ENCODE peak calls at places on chromosomes 12 and 14, in eight cellular contexts. One of them, this sample, is unnamed.
A peak's percentile ranks its signal among the peaks of the same experiment; 100 is the strongest.

GRCh38 chr12:95859344-95859816 is 628 bp downstream of the SNRPF start:
- DNase-seq in adrenal gland: no peak
- DNase-seq in neural crest cell: no peak
- DNase-seq in lower lobe of right lung: no peak
- DNase-seq in esophagus squamous epithelium: no peak
- DNase-seq in choroid plexus epithelial cell: peak; percentile 53
- DNase-seq in glutamatergic neuron: no peak
- DNase-seq in cardiac muscle cell: peak; percentile 26
- DNase-seq in this sample: no peak

GRCh38 chr12:63917864-63918742 is 73.6 kb downstream of the SRGAP1 start:
- DNase-seq in adrenal gland: peak; percentile 71
- DNase-seq in neural crest cell: no peak
- DNase-seq in lower lobe of right lung: no peak
- DNase-seq in esophagus squamous epithelium: no peak
- DNase-seq in choroid plexus epithelial cell: peak; percentile 98
- DNase-seq in glutamatergic neuron: peak; percentile 23
- DNase-seq in cardiac muscle cell: peak; percentile 98
- DNase-seq in this sample: peak; percentile 38

GRCh38 chr14:22558221-22558913 is 30.7 kb downstream of the DAD1 start:
- DNase-seq in adrenal gland: no peak
- DNase-seq in neural crest cell: no peak
- DNase-seq in lower lobe of right lung: no peak
- DNase-seq in esophagus squamous epithelium: no peak
- DNase-seq in choroid plexus epithelial cell: no peak
- DNase-seq in glutamatergic neuron: peak; percentile 41
- DNase-seq in cardiac muscle cell: no peak
- DNase-seq in this sample: peak; percentile 35

GRCh38 chr12:6263931-6264330 is 46.6 kb upstream of the PLEKHG6 start:
- DNase-seq in adrenal gland: peak; percentile 63
- DNase-seq in neural crest cell: no peak
- DNase-seq in lower lobe of right lung: peak; percentile 23
- DNase-seq in esophagus squamous epithelium: no peak
- DNase-seq in choroid plexus epithelial cell: peak; percentile 84
- DNase-seq in glutamatergic neuron: no peak
- DNase-seq in cardiac muscle cell: no peak
- DNase-seq in this sample: no peak

GRCh38 chr12:42468341-42468821 is 121.2 kb downstream of the PRICKLE1 start:
- DNase-seq in adrenal gland: no peak
- DNase-seq in neural crest cell: no peak
- DNase-seq in lower lobe of right lung: no peak
- DNase-seq in esophagus squamous epithelium: no peak
- DNase-seq in choroid plexus epithelial cell: peak; percentile 83
- DNase-seq in glutamatergic neuron: no peak
- DNase-seq in cardiac muscle cell: peak; percentile 11
- DNase-seq in this sample: no peak

GRCh38 chr12:42474391-42474790 is 115.2 kb downstream of the PRICKLE1 start:
- DNase-seq in adrenal gland: no peak
- DNase-seq in neural crest cell: no peak
- DNase-seq in lower lobe of right lung: no peak
- DNase-seq in esophagus squamous epithelium: no peak
- DNase-seq in choroid plexus epithelial cell: peak; percentile 22
- DNase-seq in glutamatergic neuron: no peak
- DNase-seq in cardiac muscle cell: peak; percentile 14
- DNase-seq in this sample: no peak

GRCh38 chr12:6167327-6168280 is 32.6 kb upstream of the CD9 start:
- DNase-seq in adrenal gland: peak; percentile 89
- DNase-seq in neural crest cell: no peak
- DNase-seq in lower lobe of right lung: peak; percentile 86
- DNase-seq in esophagus squamous epithelium: no peak
- DNase-seq in choroid plexus epithelial cell: peak; percentile 96
- DNase-seq in glutamatergic neuron: no peak
- DNase-seq in cardiac muscle cell: peak; percentile 96
- DNase-seq in this sample: no peak

GRCh38 chr12:114976959-114977358 is 293.0 kb upstream of the TBX3 start:
- DNase-seq in adrenal gland: no peak
- DNase-seq in neural crest cell: no peak
- DNase-seq in lower lobe of right lung: no peak
- DNase-seq in esophagus squamous epithelium: no peak
- DNase-seq in choroid plexus epithelial cell: peak; percentile 43
- DNase-seq in glutamatergic neuron: no peak
- DNase-seq in cardiac muscle cell: no peak
- DNase-seq in this sample: no peak

GRCh38 chr14:73753043-73753886 is 39.1 kb upstream of the PNMA1 start:
- DNase-seq in adrenal gland: peak; percentile 45
- DNase-seq in neural crest cell: no peak
- DNase-seq in lower lobe of right lung: no peak
- DNase-seq in esophagus squamous epithelium: no peak
- DNase-seq in choroid plexus epithelial cell: no peak
- DNase-seq in glutamatergic neuron: no peak
- DNase-seq in cardiac muscle cell: peak; percentile 57
- DNase-seq in this sample: no peak

GRCh38 chr14:57987051-57987450 is 121.2 kb upstream of the SLC35F4 start:
- DNase-seq in adrenal gland: no peak
- DNase-seq in neural crest cell: no peak
- DNase-seq in lower lobe of right lung: no peak
- DNase-seq in esophagus squamous epithelium: no peak
- DNase-seq in choroid plexus epithelial cell: no peak
- DNase-seq in glutamatergic neuron: no peak
- DNase-seq in cardiac muscle cell: no peak
- DNase-seq in this sample: no peak

GRCh38 chr12:51752490-51752889 is 96.0 kb downstream of the FIGNL2 start:
- DNase-seq in adrenal gland: peak; percentile 39
- DNase-seq in neural crest cell: no peak
- DNase-seq in lower lobe of right lung: peak; percentile 45
- DNase-seq in esophagus squamous epithelium: no peak
- DNase-seq in choroid plexus epithelial cell: peak; percentile 68
- DNase-seq in glutamatergic neuron: no peak
- DNase-seq in cardiac muscle cell: peak; percentile 91
- DNase-seq in this sample: peak; percentile 44

GRCh38 chr14:65790185-65790815 is 377.8 kb downstream of the FUT8 start:
- DNase-seq in adrenal gland: no peak
- DNase-seq in neural crest cell: no peak
- DNase-seq in lower lobe of right lung: no peak
- DNase-seq in esophagus squamous epithelium: no peak
- DNase-seq in choroid plexus epithelial cell: no peak
- DNase-seq in glutamatergic neuron: peak; percentile 72
- DNase-seq in cardiac muscle cell: no peak
- DNase-seq in this sample: no peak
- TF ChIP-seq CTCF in adrenal gland: no peak
- TF ChIP-seq CTCF in neural crest cell: no peak
- TF ChIP-seq CTCF in lower lobe of right lung: no peak
- TF ChIP-seq CTCF in esophagus squamous epithelium: no peak
- TF ChIP-seq CTCF in choroid plexus epithelial cell: no peak
- TF ChIP-seq CTCF in glutamatergic neuron: no peak
- TF ChIP-seq CTCF in cardiac muscle cell: no peak
- TF ChIP-seq CTCF in this sample: no peak

DNA sequence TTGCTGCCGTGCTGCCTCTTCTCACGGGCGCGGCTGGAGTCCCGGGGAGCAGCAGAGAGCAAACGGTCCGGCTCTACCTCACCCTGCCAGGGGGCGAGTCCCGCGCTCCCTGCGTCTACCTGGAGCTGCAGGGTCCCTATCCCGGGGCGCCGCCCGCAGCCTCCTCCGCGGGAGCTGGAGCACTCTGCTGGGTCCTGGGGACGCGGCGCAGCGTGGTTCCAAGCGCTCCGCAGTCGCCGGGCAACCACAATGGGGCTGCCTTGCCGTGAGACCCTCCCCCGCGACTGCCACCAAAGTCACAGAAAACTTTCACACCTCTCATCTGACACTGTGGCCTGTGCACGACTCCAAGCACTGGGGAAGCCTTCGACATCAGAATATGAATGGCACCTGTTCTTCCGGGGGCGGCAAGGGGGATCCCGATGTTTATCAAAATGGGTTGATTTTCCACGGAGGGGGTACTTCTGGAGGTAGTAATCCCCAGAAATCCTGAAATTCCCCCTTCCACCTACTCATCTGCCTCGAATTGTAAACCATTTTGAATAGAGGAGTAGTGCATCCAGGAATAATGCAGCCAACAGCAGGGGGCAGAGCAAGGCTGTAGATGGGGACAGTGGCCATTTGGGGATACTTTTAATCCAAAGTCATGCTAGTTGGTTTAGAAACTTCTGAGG is at the start of gene C12orf42:
- DNase-seq in adrenal gland: peak; percentile 14
- DNase-seq in neural crest cell: peak; percentile 48
- DNase-seq in lower lobe of right lung: peak; percentile 43
- DNase-seq in esophagus squamous epithelium: no peak
- DNase-seq in choroid plexus epithelial cell: peak; percentile 4
- DNase-seq in glutamatergic neuron: peak; percentile 69
- DNase-seq in cardiac muscle cell: peak; percentile 26
- DNase-seq in this sample: peak; percentile 51
- TF ChIP-seq CTCF in adrenal gland: peak; percentile 43
- TF ChIP-seq CTCF in neural crest cell: peak; percentile 67
- TF ChIP-seq CTCF in lower lobe of right lung: peak; percentile 31
- TF ChIP-seq CTCF in esophagus squamous epithelium: peak; percentile 64
- TF ChIP-seq CTCF in choroid plexus epithelial cell: peak; percentile 44
- TF ChIP-seq CTCF in glutamatergic neuron: peak; percentile 51
- TF ChIP-seq CTCF in cardiac muscle cell: peak; percentile 52
- TF ChIP-seq CTCF in this sample: peak; percentile 50

DNA sequence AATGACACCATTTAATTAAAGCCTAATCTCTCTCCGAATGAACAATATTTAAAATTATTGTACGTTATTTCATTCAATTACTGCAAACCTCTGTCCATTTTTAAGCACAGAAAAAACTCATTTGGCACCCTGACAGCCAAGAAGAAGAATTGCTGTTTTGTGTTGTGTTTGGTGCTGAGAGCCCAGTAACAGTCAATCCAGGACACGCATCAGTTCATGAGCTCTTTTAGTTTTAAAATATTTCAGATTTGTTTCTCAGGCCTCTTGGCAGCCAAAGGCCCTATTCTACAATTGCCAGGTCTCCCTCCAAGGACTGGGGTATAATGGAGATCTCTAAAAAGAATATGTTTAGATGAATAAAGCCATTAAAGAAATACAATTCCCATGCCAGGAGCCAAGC is 140.9 kb upstream of the PELI2 start:
- DNase-seq in adrenal gland: no peak
- DNase-seq in neural crest cell: no peak
- DNase-seq in lower lobe of right lung: no peak
- DNase-seq in esophagus squamous epithelium: no peak
- DNase-seq in choroid plexus epithelial cell: no peak
- DNase-seq in glutamatergic neuron: no peak
- DNase-seq in cardiac muscle cell: no peak
- DNase-seq in this sample: no peak
- TF ChIP-seq CTCF in adrenal gland: no peak
- TF ChIP-seq CTCF in neural crest cell: no peak
- TF ChIP-seq CTCF in lower lobe of right lung: no peak
- TF ChIP-seq CTCF in esophagus squamous epithelium: no peak
- TF ChIP-seq CTCF in choroid plexus epithelial cell: no peak
- TF ChIP-seq CTCF in glutamatergic neuron: no peak
- TF ChIP-seq CTCF in cardiac muscle cell: no peak
- TF ChIP-seq CTCF in this sample: no peak

DNA sequence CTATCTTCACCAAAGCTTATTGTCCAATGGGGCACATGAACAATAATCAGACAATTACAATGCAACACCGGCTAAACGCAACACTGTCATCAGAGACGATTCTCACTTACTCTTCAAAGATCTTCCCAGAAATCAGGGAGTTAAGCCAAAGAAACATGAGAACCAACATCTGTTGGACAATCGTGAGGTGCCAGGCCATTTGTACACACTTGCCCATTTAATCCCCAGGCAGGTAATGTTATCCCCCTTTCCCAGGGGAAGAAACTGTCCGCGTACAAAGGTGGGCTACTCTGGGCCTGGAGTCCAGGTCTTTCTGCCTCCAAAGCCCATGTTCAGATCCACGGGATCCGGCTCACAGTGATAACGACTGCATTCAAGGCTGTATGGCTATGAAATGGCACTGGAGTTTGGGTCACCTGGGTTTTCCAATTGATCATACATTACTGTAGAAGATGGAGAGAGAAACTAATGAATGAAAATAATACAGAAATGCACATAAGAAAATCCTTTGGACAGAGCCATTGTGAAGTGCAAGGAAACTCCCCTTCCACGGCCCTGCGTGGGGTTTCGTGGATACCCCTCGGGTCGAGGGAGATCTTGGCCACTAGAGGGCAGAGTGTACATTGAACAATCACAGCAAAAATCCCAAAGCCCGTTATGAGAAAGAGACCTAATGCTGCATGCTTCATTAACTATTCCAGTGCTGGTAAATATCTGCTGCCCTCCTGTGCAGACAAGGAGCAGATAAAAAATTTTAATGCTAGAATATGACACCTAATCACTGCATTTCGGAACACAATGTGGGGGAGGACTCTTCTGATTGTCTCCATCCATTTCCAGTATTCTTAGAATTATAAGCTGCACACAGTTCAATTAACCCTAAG is 111.4 kb downstream of the EGLN3 start:
- DNase-seq in adrenal gland: peak; percentile 61
- DNase-seq in neural crest cell: peak; percentile 53
- DNase-seq in lower lobe of right lung: peak; percentile 45
- DNase-seq in esophagus squamous epithelium: no peak
- DNase-seq in choroid plexus epithelial cell: peak; percentile 67
- DNase-seq in glutamatergic neuron: peak; percentile 69
- DNase-seq in cardiac muscle cell: peak; percentile 67
- DNase-seq in this sample: peak; percentile 62
- TF ChIP-seq CTCF in adrenal gland: peak; percentile 75
- TF ChIP-seq CTCF in neural crest cell: peak; percentile 89
- TF ChIP-seq CTCF in lower lobe of right lung: peak; percentile 85
- TF ChIP-seq CTCF in esophagus squamous epithelium: peak; percentile 81
- TF ChIP-seq CTCF in choroid plexus epithelial cell: peak; percentile 90
- TF ChIP-seq CTCF in glutamatergic neuron: peak; percentile 92
- TF ChIP-seq CTCF in cardiac muscle cell: peak; percentile 84
- TF ChIP-seq CTCF in this sample: peak; percentile 82

GRCh38 chr12:8037947-8038346 is 5.4 kb downstream of the FOXJ2 start:
- DNase-seq in adrenal gland: no peak
- DNase-seq in neural crest cell: no peak
- DNase-seq in lower lobe of right lung: no peak
- DNase-seq in esophagus squamous epithelium: no peak
- DNase-seq in choroid plexus epithelial cell: no peak
- DNase-seq in glutamatergic neuron: no peak
- DNase-seq in cardiac muscle cell: no peak
- DNase-seq in this sample: peak; percentile 11
- TF ChIP-seq CTCF in adrenal gland: no peak
- TF ChIP-seq CTCF in neural crest cell: no peak
- TF ChIP-seq CTCF in lower lobe of right lung: no peak
- TF ChIP-seq CTCF in esophagus squamous epithelium: no peak
- TF ChIP-seq CTCF in choroid plexus epithelial cell: no peak
- TF ChIP-seq CTCF in glutamatergic neuron: no peak
- TF ChIP-seq CTCF in cardiac muscle cell: no peak
- TF ChIP-seq CTCF in this sample: no peak

DNA sequence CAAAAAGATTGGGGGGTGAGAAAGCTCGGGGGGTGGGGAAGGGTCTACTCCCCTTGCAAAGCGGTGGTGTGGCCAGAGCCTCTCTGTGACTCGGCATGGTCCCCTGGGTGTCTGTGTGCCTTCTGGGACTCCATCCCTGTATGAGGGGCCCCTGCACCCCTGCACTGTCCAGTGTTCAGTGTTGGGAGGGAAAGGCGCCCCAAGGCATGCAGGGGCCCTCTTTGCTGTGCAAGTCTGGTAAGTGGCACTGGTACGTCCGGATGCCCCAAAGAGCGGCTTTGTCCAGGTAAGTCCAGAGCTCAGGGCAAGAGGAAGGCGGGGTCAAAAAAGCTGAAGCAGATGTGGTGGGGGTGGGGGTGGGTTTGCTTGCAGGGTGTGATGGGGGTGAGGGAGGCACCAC is 23.7 kb downstream of the RTL1 start:
- DNase-seq in adrenal gland: no peak
- DNase-seq in neural crest cell: no peak
- DNase-seq in lower lobe of right lung: peak; percentile 42
- DNase-seq in esophagus squamous epithelium: no peak
- DNase-seq in choroid plexus epithelial cell: no peak
- DNase-seq in glutamatergic neuron: no peak
- DNase-seq in cardiac muscle cell: no peak
- DNase-seq in this sample: no peak
- TF ChIP-seq CTCF in adrenal gland: no peak
- TF ChIP-seq CTCF in neural crest cell: no peak
- TF ChIP-seq CTCF in lower lobe of right lung: no peak
- TF ChIP-seq CTCF in esophagus squamous epithelium: no peak
- TF ChIP-seq CTCF in choroid plexus epithelial cell: no peak
- TF ChIP-seq CTCF in glutamatergic neuron: no peak
- TF ChIP-seq CTCF in cardiac muscle cell: no peak
- TF ChIP-seq CTCF in this sample: no peak

This sample was measured in nephron progenitor cell.